ENCODE peak calls at places on chromosomes 5 and 9, in four cellular contexts. One of them, this sample, is unnamed.

GRCh38 chr5:119356384-119357188 is 767 bp downstream of the TNFAIP8 start:
- DNase-seq in HCT116: no peak
- DNase-seq in thyroid gland: no peak
- DNase-seq in right atrium auricular region: no peak
- DNase-seq in this sample: peak; percentile 50

GRCh38 chr9:5442400-5443011 is 4.8 kb upstream of the PLGRKT start:
- DNase-seq in HCT116: no peak
- DNase-seq in thyroid gland: peak; percentile 32
- DNase-seq in right atrium auricular region: no peak
- DNase-seq in this sample: peak; percentile 82

GRCh38 chr5:77006124-77006523 is 24.1 kb upstream of the AGGF1 start:
- DNase-seq in HCT116: no peak
- DNase-seq in thyroid gland: no peak
- DNase-seq in right atrium auricular region: no peak
- DNase-seq in this sample: no peak

GRCh38 chr9:135752281-135753204 is 50.6 kb downstream of the KCNT1 start:
- DNase-seq in HCT116: no peak
- DNase-seq in thyroid gland: no peak
- DNase-seq in right atrium auricular region: no peak
- DNase-seq in this sample: no peak

GRCh38 chr5:36173426-36173825 is 21.5 kb downstream of the SKP2 start:
- DNase-seq in HCT116: no peak
- DNase-seq in thyroid gland: no peak
- DNase-seq in right atrium auricular region: no peak
- DNase-seq in this sample: no peak

GRCh38 chr5:44891116-44891515 is 82.4 kb downstream of the MRPS30 start:
- DNase-seq in HCT116: no peak
- DNase-seq in thyroid gland: no peak
- DNase-seq in right atrium auricular region: no peak
- DNase-seq in this sample: peak; percentile 7

GRCh38 chr9:12640021-12640587 is 53.1 kb upstream of the TYRP1 start:
- DNase-seq in HCT116: peak; percentile 26
- DNase-seq in thyroid gland: no peak
- DNase-seq in right atrium auricular region: no peak
- DNase-seq in this sample: peak; percentile 35

GRCh38 chr5:159467666-159468065 is 137.4 kb upstream of the IL12B start:
- DNase-seq in HCT116: no peak
- DNase-seq in thyroid gland: no peak
- DNase-seq in right atrium auricular region: no peak
- DNase-seq in this sample: no peak

GRCh38 chr5:87103616-87104287 is 163.9 kb upstream of the RASA1 start:
- DNase-seq in HCT116: no peak
- DNase-seq in thyroid gland: no peak
- DNase-seq in right atrium auricular region: no peak
- DNase-seq in this sample: peak; percentile 34

GRCh38 chr5:133610489-133611356 is 1.6 kb downstream of the FSTL4 start:
- DNase-seq in HCT116: no peak
- DNase-seq in thyroid gland: peak; percentile 68
- DNase-seq in right atrium auricular region: no peak
- DNase-seq in this sample: peak; percentile 36

GRCh38 chr5:156121834-156122386 is 205.1 kb upstream of the SGCD start:
- DNase-seq in HCT116: no peak
- DNase-seq in thyroid gland: no peak
- DNase-seq in right atrium auricular region: no peak
- DNase-seq in this sample: no peak

GRCh38 chr9:106862946-106863740 is at the start of gene ZNF462:
- DNase-seq in HCT116: no peak
- DNase-seq in thyroid gland: peak; percentile 55
- DNase-seq in right atrium auricular region: peak; percentile 62
- DNase-seq in this sample: no peak

GRCh38 chr5:1512541-1513291 is 11.0 kb downstream of the LPCAT1 start:
- DNase-seq in HCT116: no peak
- DNase-seq in thyroid gland: peak; percentile 1
- DNase-seq in right atrium auricular region: peak; percentile 44
- DNase-seq in this sample: no peak

GRCh38 chr5:91849069-91849468 is 466.0 kb upstream of the ARRDC3 start:
- DNase-seq in HCT116: no peak
- DNase-seq in thyroid gland: no peak
- DNase-seq in right atrium auricular region: no peak
- DNase-seq in this sample: no peak

GRCh38 chr5:133869675-133869978 is 98.8 kb downstream of the C5orf15 start:
- DNase-seq in HCT116: no peak
- DNase-seq in thyroid gland: peak; percentile 4
- DNase-seq in right atrium auricular region: peak; percentile 62
- DNase-seq in this sample: no peak

GRCh38 chr5:53368516-53368915 is 111.9 kb upstream of the FST start:
- DNase-seq in HCT116: no peak
- DNase-seq in thyroid gland: no peak
- DNase-seq in right atrium auricular region: no peak
- DNase-seq in this sample: no peak

GRCh38 chr9:135990468-135991429 is 29.6 kb upstream of the UBAC1 start:
- DNase-seq in HCT116: peak; percentile 79
- DNase-seq in thyroid gland: no peak
- DNase-seq in right atrium auricular region: no peak
- DNase-seq in this sample: peak; percentile 85

GRCh38 chr5:124718376-124718775 is 28.1 kb downstream of the ZNF608 start:
- DNase-seq in HCT116: no peak
- DNase-seq in thyroid gland: peak; percentile 16
- DNase-seq in right atrium auricular region: no peak
- DNase-seq in this sample: no peak

GRCh38 chr5:89081360-89081759 is 198.4 kb upstream of the MEF2C start:
- DNase-seq in HCT116: no peak
- DNase-seq in thyroid gland: peak; percentile 5
- DNase-seq in right atrium auricular region: no peak
- DNase-seq in this sample: peak; percentile 70

GRCh38 chr5:56126487-56127179 is 106.5 kb downstream of the ANKRD55 start:
- DNase-seq in HCT116: no peak
- DNase-seq in thyroid gland: no peak
- DNase-seq in right atrium auricular region: no peak
- DNase-seq in this sample: no peak

GRCh38 chr5:126124706-126125345 is 298.4 kb upstream of the GRAMD2B start:
- DNase-seq in HCT116: peak; percentile 7
- DNase-seq in thyroid gland: no peak
- DNase-seq in right atrium auricular region: no peak
- DNase-seq in this sample: no peak

GRCh38 chr9:132970306-132971062 is 8.0 kb upstream of the GFI1B start:
- DNase-seq in HCT116: no peak
- DNase-seq in thyroid gland: no peak
- DNase-seq in right atrium auricular region: no peak
- DNase-seq in this sample: no peak

GRCh38 chr9:123091459-123091858 is 58.0 kb downstream of the GPR21 start:
- DNase-seq in HCT116: no peak
- DNase-seq in thyroid gland: no peak
- DNase-seq in right atrium auricular region: no peak
- DNase-seq in this sample: no peak

GRCh38 chr5:136511046-136511445 is 145.7 kb upstream of the TRPC7 start:
- DNase-seq in HCT116: no peak
- DNase-seq in thyroid gland: no peak
- DNase-seq in right atrium auricular region: no peak
- DNase-seq in this sample: no peak

GRCh38 chr5:164012376-164012775 is 507.0 kb downstream of the MAT2B start:
- DNase-seq in HCT116: no peak
- DNase-seq in thyroid gland: no peak
- DNase-seq in right atrium auricular region: no peak
- DNase-seq in this sample: no peak

GRCh38 chr5:143952809-143953208 is 140.8 kb downstream of the HMHB1 start:
- DNase-seq in HCT116: no peak
- DNase-seq in thyroid gland: no peak
- DNase-seq in right atrium auricular region: no peak
- DNase-seq in this sample: no peak

GRCh38 chr9:91273853-91274552 is 87.7 kb downstream of the AUH start:
- DNase-seq in HCT116: peak; percentile 8
- DNase-seq in thyroid gland: no peak
- DNase-seq in right atrium auricular region: no peak
- DNase-seq in this sample: peak; percentile 29

GRCh38 chr5:177117441-177118045 is 16.0 kb upstream of the NSD1 start:
- DNase-seq in HCT116: no peak
- DNase-seq in thyroid gland: no peak
- DNase-seq in right atrium auricular region: no peak
- DNase-seq in this sample: no peak

GRCh38 chr5:160831801-160832200 is 20.2 kb downstream of the ATP10B start:
- DNase-seq in HCT116: no peak
- DNase-seq in thyroid gland: no peak
- DNase-seq in right atrium auricular region: no peak
- DNase-seq in this sample: no peak

GRCh38 chr9:16092627-16093091 is 539.8 kb downstream of the CCDC171 start:
- DNase-seq in HCT116: no peak
- DNase-seq in thyroid gland: no peak
- DNase-seq in right atrium auricular region: no peak
- DNase-seq in this sample: no peak

GRCh38 chr5:173056783-173057061 is 570 bp downstream of the CREBRF start:
- DNase-seq in HCT116: no peak
- DNase-seq in thyroid gland: no peak
- DNase-seq in right atrium auricular region: no peak
- DNase-seq in this sample: no peak

GRCh38 chr9:20111173-20111843 is 322.5 kb upstream of the SLC24A2 start:
- DNase-seq in HCT116: no peak
- DNase-seq in thyroid gland: no peak
- DNase-seq in right atrium auricular region: no peak
- DNase-seq in this sample: no peak

GRCh38 chr9:108017671-108018070 is 528.1 kb upstream of the KLF4 start:
- DNase-seq in HCT116: no peak
- DNase-seq in thyroid gland: no peak
- DNase-seq in right atrium auricular region: no peak
- DNase-seq in this sample: no peak

GRCh38 chr5:142915840-142916424 is 145.8 kb downstream of the ARHGAP26 start:
- DNase-seq in HCT116: no peak
- DNase-seq in thyroid gland: peak; percentile 53
- DNase-seq in right atrium auricular region: no peak
- DNase-seq in this sample: peak; percentile 57

GRCh38 chr9:133705576-133705975 is 32.6 kb downstream of the SARDH start:
- DNase-seq in HCT116: no peak
- DNase-seq in thyroid gland: no peak
- DNase-seq in right atrium auricular region: no peak
- DNase-seq in this sample: no peak

GRCh38 chr5:73856972-73857371 is 231.0 kb downstream of the ARHGEF28 start:
- DNase-seq in HCT116: no peak
- DNase-seq in thyroid gland: no peak
- DNase-seq in right atrium auricular region: no peak
- DNase-seq in this sample: no peak

GRCh38 chr9:136399176-136400037 is 563 bp downstream of the SNAPC4 start:
- DNase-seq in HCT116: no peak
- DNase-seq in thyroid gland: peak; percentile 15
- DNase-seq in right atrium auricular region: no peak
- DNase-seq in this sample: peak; percentile 47

GRCh38 chr5:72013741-72014703 is 93.3 kb upstream of the MAP1B start:
- DNase-seq in HCT116: no peak
- DNase-seq in thyroid gland: no peak
- DNase-seq in right atrium auricular region: no peak
- DNase-seq in this sample: no peak

GRCh38 chr9:13759624-13760023 is 480.1 kb upstream of the MPDZ start:
- DNase-seq in HCT116: no peak
- DNase-seq in thyroid gland: no peak
- DNase-seq in right atrium auricular region: no peak
- DNase-seq in this sample: no peak

GRCh38 chr9:6692433-6692832 is 46.9 kb upstream of the GLDC start:
- DNase-seq in HCT116: no peak
- DNase-seq in thyroid gland: no peak
- DNase-seq in right atrium auricular region: no peak
- DNase-seq in this sample: no peak
- H3K4me3 ChIP-seq in HCT116: no peak overlapping the region
- H3K4me3 ChIP-seq in thyroid gland: no peak overlapping the region
- H3K4me3 ChIP-seq in right atrium auricular region: no peak overlapping the region
- H3K4me3 ChIP-seq in this sample: no peak overlapping the region

GRCh38 chr5:82165740-82166530 is 112.2 kb downstream of the RPS23 start:
- DNase-seq in HCT116: peak; percentile 59
- DNase-seq in thyroid gland: peak; percentile 74
- DNase-seq in right atrium auricular region: peak; percentile 79
- DNase-seq in this sample: peak; percentile 85
- TF ChIP-seq CTCF in HCT116: peak; percentile 73
- TF ChIP-seq CTCF in thyroid gland: peak; percentile 77
- TF ChIP-seq CTCF in right atrium auricular region: peak; percentile 46
- TF ChIP-seq CTCF in this sample: peak; percentile 67

DNA sequence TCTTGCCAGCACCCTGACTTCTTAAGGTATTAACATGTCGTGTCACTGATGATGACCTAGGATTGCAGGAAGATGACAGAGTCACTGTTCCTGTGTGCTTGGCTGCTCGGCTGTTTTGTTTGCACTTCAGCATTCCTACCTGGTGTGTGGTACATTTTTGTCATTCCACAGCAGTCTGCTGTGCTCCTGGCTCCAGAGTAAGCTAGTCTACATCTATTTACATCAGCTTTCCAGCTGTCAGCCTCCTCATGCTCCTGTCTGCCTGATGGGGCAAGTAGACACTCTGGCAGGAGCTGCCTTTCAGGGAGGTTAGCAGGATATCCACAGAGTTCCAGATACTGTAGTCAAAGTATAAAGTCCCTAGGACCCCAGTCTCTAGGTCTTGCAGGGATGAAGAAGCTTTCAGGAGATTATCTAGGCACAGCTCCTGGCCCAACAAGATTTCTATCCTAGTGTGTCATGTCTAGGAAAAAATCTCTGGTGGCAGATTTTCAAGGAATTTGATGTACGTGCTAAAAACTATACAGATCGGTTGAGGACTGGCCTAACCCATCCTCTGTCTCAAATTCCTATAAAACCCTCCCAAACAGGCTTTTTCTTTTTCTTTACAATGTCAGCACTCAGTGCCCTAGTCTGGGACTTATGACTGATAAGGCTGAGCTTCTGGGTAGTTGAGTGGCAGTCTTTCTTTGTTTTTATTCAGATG is 28.5 kb downstream of the RUSC2 start:
- DNase-seq in HCT116: peak; percentile 83
- DNase-seq in thyroid gland: peak; percentile 89
- DNase-seq in right atrium auricular region: no peak
- DNase-seq in this sample: no peak
- H3K4me3 ChIP-seq in HCT116: peak overlapping the region; percentile 14
- H3K4me3 ChIP-seq in thyroid gland: no peak overlapping the region
- H3K4me3 ChIP-seq in right atrium auricular region: no peak overlapping the region
- H3K4me3 ChIP-seq in this sample: no peak overlapping the region

DNA sequence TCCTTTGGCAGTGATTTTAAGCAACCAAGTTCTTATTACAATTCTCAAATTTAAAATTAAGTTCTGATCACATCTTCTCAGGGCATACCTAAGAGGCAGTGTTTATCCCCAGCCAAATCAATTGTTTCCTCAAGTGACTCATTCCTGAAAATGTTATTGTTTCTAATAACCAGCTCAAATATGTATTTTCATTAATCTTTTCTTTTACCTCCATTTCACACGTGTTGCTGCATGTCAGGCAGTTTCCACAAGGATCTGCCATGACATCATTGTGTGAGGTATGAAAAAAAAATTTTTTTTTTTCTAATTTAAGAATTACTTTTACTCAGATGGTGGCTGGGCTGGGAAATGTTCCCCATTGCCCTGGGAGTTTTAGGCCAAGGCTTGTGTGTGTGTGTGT is 113.0 kb upstream of the NTRK2 start:
- DNase-seq in HCT116: no peak
- DNase-seq in thyroid gland: no peak
- DNase-seq in right atrium auricular region: no peak
- DNase-seq in this sample: no peak
- TF ChIP-seq CTCF in HCT116: no peak
- TF ChIP-seq CTCF in thyroid gland: no peak
- TF ChIP-seq CTCF in right atrium auricular region: no peak
- TF ChIP-seq CTCF in this sample: no peak

GRCh38 chr9:73037613-73038012 is 84.8 kb upstream of the ALDH1A1 start:
- DNase-seq in HCT116: no peak
- DNase-seq in thyroid gland: no peak
- DNase-seq in right atrium auricular region: no peak
- DNase-seq in this sample: no peak
- H3K4me3 ChIP-seq in HCT116: no peak overlapping the region
- H3K4me3 ChIP-seq in thyroid gland: no peak overlapping the region
- H3K4me3 ChIP-seq in right atrium auricular region: no peak overlapping the region
- H3K4me3 ChIP-seq in this sample: no peak overlapping the region